ENCODE peak calls at places on chromosomes 3 and 15, in eight cellular contexts. L is mucosa of gallbladder; Z is activated T-cell treated with anti-CD3 and anti-CD28 coated beads, Interleukin-2, amount 50 U/mL, for 24 hours; O is ACHN; F is head of caudate nucleus; Y is right cardiac atrium; Q is stimulated activated CD4-positive, alpha-beta T cell treated with anti-CD3 and anti-CD28 coated beads, Interleukin-1b, Interleukin-23, amount 100 ng/mL, for 1 hour; H is HFF-Myc. V is an unnamed sample.

GRCh38 chr3:190972840-190973270 is 110.4 kb upstream of the GMNC start:
- DNase-seq in L (no peak), Z (no peak), O (no peak), F (no peak), Y (no peak), Q (no peak), H (no peak), V (no peak)

GRCh38 chr3:27376109-27376772 is 7.1 kb upstream of the NEK10 start:
- DNase-seq in L (no peak), Z (no peak), O (no peak), F (no peak), Y (no peak), Q (no peak), H (no peak), V (no peak)

GRCh38 chr3:130626021-130626420 is 109.0 kb downstream of the COL6A6 start:
- DNase-seq in L (no peak), Z (no peak), O (no peak), F (no peak), Y (no peak), Q (no peak), H (no peak), V (no peak)

GRCh38 chr3:11288786-11289637 is 16.8 kb downstream of the ATG7 start:
- DNase-seq in L (no peak), Z (no peak), O (peak; percentile 76), F (no peak), Y (no peak), Q (no peak), H (peak; percentile 79), V (peak; percentile 57)

GRCh38 chr15:56959318-56959648 is 40.8 kb downstream of the TCF12 start:
- DNase-seq in L (no peak), Z (no peak), O (no peak), F (no peak), Y (no peak), Q (no peak), H (no peak), V (no peak)

GRCh38 chr3:77668398-77668797 is 628.5 kb downstream of the ROBO2 start:
- DNase-seq in L (no peak), Z (no peak), O (no peak), F (no peak), Y (no peak), Q (no peak), H (no peak), V (no peak)

GRCh38 chr3:39260957-39261356 is 18.9 kb downstream of the CX3CR1 start:
- DNase-seq in L (peak; percentile 72), Z (no peak), O (peak; percentile 73), F (no peak), Y (peak; percentile 92), Q (no peak), H (peak; percentile 89), V (peak; percentile 34)

GRCh38 chr3:134367869-134368750 is 6.1 kb downstream of the AMOTL2 start:
- DNase-seq in L (no peak), Z (no peak), O (no peak), F (no peak), Y (peak; percentile 45), Q (no peak), H (no peak), V (no peak)

GRCh38 chr15:94075349-94075748 is 156.0 kb upstream of the MCTP2 start:
- DNase-seq in L (peak; percentile 76), Z (no peak), O (no peak), F (no peak), Y (peak; percentile 72), Q (no peak), H (no peak), V (no peak)

GRCh38 chr3:117752984-117753717 is 1043.6 kb downstream of the TUSC7 start:
- DNase-seq in L (no peak), Z (no peak), O (no peak), F (no peak), Y (no peak), Q (no peak), H (no peak), V (no peak)

GRCh38 chr3:186038360-186038759 is 70.5 kb downstream of the ETV5 start:
- DNase-seq in L (no peak), Z (no peak), O (no peak), F (no peak), Y (no peak), Q (no peak), H (no peak), V (no peak)

GRCh38 chr3:61940241-61940640 is 378.9 kb downstream of the PTPRG start:
- DNase-seq in L (no peak), Z (no peak), O (no peak), F (no peak), Y (no peak), Q (no peak), H (no peak), V (no peak)